ENCODE peak calls at places on chromosomes 16 and 17, in seven cellular contexts. One of them, this sample, is unnamed.

GRCh38 chr17:47190770-47191169 is 1.7 kb upstream of the CDC27 start:
- DNase-seq in EL: no peak
- DNase-seq in neuronal stem cell: no peak
- DNase-seq in G401: no peak
- DNase-seq in stimulated activated CD8-positive, alpha-beta memory T cell treated with anti-CD3 and anti-CD28 coated beads, Interleukin-12 subunit alpha, Interleukin-12 subunit beta, amount 100 ng/mL, for 1 hour: no peak
- DNase-seq in ascending aorta: no peak
- DNase-seq in non-pigmented ciliary epithelial cell: no peak
- DNase-seq in this sample: no peak

GRCh38 chr17:740240-741055 is 8.1 kb downstream of the TLCD3A start:
- DNase-seq in EL: no peak
- DNase-seq in neuronal stem cell: no peak
- DNase-seq in G401: no peak
- DNase-seq in stimulated activated CD8-positive, alpha-beta memory T cell treated with anti-CD3 and anti-CD28 coated beads, Interleukin-12 subunit alpha, Interleukin-12 subunit beta, amount 100 ng/mL, for 1 hour: no peak
- DNase-seq in ascending aorta: no peak
- DNase-seq in non-pigmented ciliary epithelial cell: no peak
- DNase-seq in this sample: peak

GRCh38 chr17:6475411-6475810 is 31.2 kb downstream of the PIMREG start:
- DNase-seq in EL: no peak
- DNase-seq in neuronal stem cell: no peak
- DNase-seq in G401: peak
- DNase-seq in stimulated activated CD8-positive, alpha-beta memory T cell treated with anti-CD3 and anti-CD28 coated beads, Interleukin-12 subunit alpha, Interleukin-12 subunit beta, amount 100 ng/mL, for 1 hour: no peak
- DNase-seq in ascending aorta: no peak
- DNase-seq in non-pigmented ciliary epithelial cell: no peak
- DNase-seq in this sample: no peak

GRCh38 chr17:48641541-48642058 is 15.4 kb upstream of the HOXB9 start:
- DNase-seq in EL: no peak
- DNase-seq in neuronal stem cell: no peak
- DNase-seq in G401: no peak
- DNase-seq in stimulated activated CD8-positive, alpha-beta memory T cell treated with anti-CD3 and anti-CD28 coated beads, Interleukin-12 subunit alpha, Interleukin-12 subunit beta, amount 100 ng/mL, for 1 hour: no peak
- DNase-seq in ascending aorta: no peak
- DNase-seq in non-pigmented ciliary epithelial cell: no peak
- DNase-seq in this sample: no peak

GRCh38 chr16:24499193-24499814 is 40.1 kb upstream of the RBBP6 start:
- DNase-seq in EL: peak
- DNase-seq in neuronal stem cell: peak
- DNase-seq in G401: no peak
- DNase-seq in stimulated activated CD8-positive, alpha-beta memory T cell treated with anti-CD3 and anti-CD28 coated beads, Interleukin-12 subunit alpha, Interleukin-12 subunit beta, amount 100 ng/mL, for 1 hour: no peak
- DNase-seq in ascending aorta: no peak
- DNase-seq in non-pigmented ciliary epithelial cell: no peak
- DNase-seq in this sample: no peak

GRCh38 chr16:87498324-87499188 is 5.7 kb upstream of the ZCCHC14 start:
- DNase-seq in EL: no peak
- DNase-seq in neuronal stem cell: no peak
- DNase-seq in G401: no peak
- DNase-seq in stimulated activated CD8-positive, alpha-beta memory T cell treated with anti-CD3 and anti-CD28 coated beads, Interleukin-12 subunit alpha, Interleukin-12 subunit beta, amount 100 ng/mL, for 1 hour: no peak
- DNase-seq in ascending aorta: no peak
- DNase-seq in non-pigmented ciliary epithelial cell: no peak
- DNase-seq in this sample: no peak

GRCh38 chr16:58684001-58684353 is 593 bp downstream of the SLC38A7 start:
- DNase-seq in EL: no peak
- DNase-seq in neuronal stem cell: no peak
- DNase-seq in G401: peak
- DNase-seq in stimulated activated CD8-positive, alpha-beta memory T cell treated with anti-CD3 and anti-CD28 coated beads, Interleukin-12 subunit alpha, Interleukin-12 subunit beta, amount 100 ng/mL, for 1 hour: no peak
- DNase-seq in ascending aorta: no peak
- DNase-seq in non-pigmented ciliary epithelial cell: no peak
- DNase-seq in this sample: no peak

GRCh38 chr17:40427002-40427491 is 9.4 kb upstream of the TOP2A start:
- DNase-seq in EL: no peak
- DNase-seq in neuronal stem cell: no peak
- DNase-seq in G401: no peak
- DNase-seq in stimulated activated CD8-positive, alpha-beta memory T cell treated with anti-CD3 and anti-CD28 coated beads, Interleukin-12 subunit alpha, Interleukin-12 subunit beta, amount 100 ng/mL, for 1 hour: no peak
- DNase-seq in ascending aorta: no peak
- DNase-seq in non-pigmented ciliary epithelial cell: no peak
- DNase-seq in this sample: no peak

GRCh38 chr17:73541111-73541510 is 103.1 kb downstream of the SDK2 start:
- DNase-seq in EL: no peak
- DNase-seq in neuronal stem cell: no peak
- DNase-seq in G401: no peak
- DNase-seq in stimulated activated CD8-positive, alpha-beta memory T cell treated with anti-CD3 and anti-CD28 coated beads, Interleukin-12 subunit alpha, Interleukin-12 subunit beta, amount 100 ng/mL, for 1 hour: no peak
- DNase-seq in ascending aorta: no peak
- DNase-seq in non-pigmented ciliary epithelial cell: no peak
- DNase-seq in this sample: no peak

GRCh38 chr17:57762375-57762916 is 17.3 kb upstream of the CCDC182 start:
- DNase-seq in EL: no peak
- DNase-seq in neuronal stem cell: peak
- DNase-seq in G401: no peak
- DNase-seq in stimulated activated CD8-positive, alpha-beta memory T cell treated with anti-CD3 and anti-CD28 coated beads, Interleukin-12 subunit alpha, Interleukin-12 subunit beta, amount 100 ng/mL, for 1 hour: no peak
- DNase-seq in ascending aorta: no peak
- DNase-seq in non-pigmented ciliary epithelial cell: no peak
- DNase-seq in this sample: no peak

GRCh38 chr16:81204794-81205680 is 33.5 kb upstream of the BCO1 start:
- DNase-seq in EL: peak
- DNase-seq in neuronal stem cell: peak
- DNase-seq in G401: peak
- DNase-seq in stimulated activated CD8-positive, alpha-beta memory T cell treated with anti-CD3 and anti-CD28 coated beads, Interleukin-12 subunit alpha, Interleukin-12 subunit beta, amount 100 ng/mL, for 1 hour: peak
- DNase-seq in ascending aorta: no peak
- DNase-seq in non-pigmented ciliary epithelial cell: peak
- DNase-seq in this sample: no peak

GRCh38 chr16:63714876-63715275 is 1407.0 kb downstream of the CDH11 start:
- DNase-seq in EL: no peak
- DNase-seq in neuronal stem cell: no peak
- DNase-seq in G401: no peak
- DNase-seq in stimulated activated CD8-positive, alpha-beta memory T cell treated with anti-CD3 and anti-CD28 coated beads, Interleukin-12 subunit alpha, Interleukin-12 subunit beta, amount 100 ng/mL, for 1 hour: no peak
- DNase-seq in ascending aorta: no peak
- DNase-seq in non-pigmented ciliary epithelial cell: no peak
- DNase-seq in this sample: no peak

GRCh38 chr16:31073823-31074072 is 292 bp downstream of the ZNF668 start:
- DNase-seq in EL: no peak
- DNase-seq in neuronal stem cell: peak
- DNase-seq in G401: no peak
- DNase-seq in stimulated activated CD8-positive, alpha-beta memory T cell treated with anti-CD3 and anti-CD28 coated beads, Interleukin-12 subunit alpha, Interleukin-12 subunit beta, amount 100 ng/mL, for 1 hour: no peak
- DNase-seq in ascending aorta: no peak
- DNase-seq in non-pigmented ciliary epithelial cell: no peak
- DNase-seq in this sample: no peak

GRCh38 chr16:20851601-20852000 is 45.3 kb downstream of the REXO5 start:
- DNase-seq in EL: peak
- DNase-seq in neuronal stem cell: no peak
- DNase-seq in G401: no peak
- DNase-seq in stimulated activated CD8-positive, alpha-beta memory T cell treated with anti-CD3 and anti-CD28 coated beads, Interleukin-12 subunit alpha, Interleukin-12 subunit beta, amount 100 ng/mL, for 1 hour: no peak
- DNase-seq in ascending aorta: peak
- DNase-seq in non-pigmented ciliary epithelial cell: peak
- DNase-seq in this sample: no peak

GRCh38 chr16:81817789-81818304 is 38.8 kb downstream of the PLCG2 start:
- DNase-seq in EL: no peak
- DNase-seq in neuronal stem cell: no peak
- DNase-seq in G401: no peak
- DNase-seq in stimulated activated CD8-positive, alpha-beta memory T cell treated with anti-CD3 and anti-CD28 coated beads, Interleukin-12 subunit alpha, Interleukin-12 subunit beta, amount 100 ng/mL, for 1 hour: no peak
- DNase-seq in ascending aorta: no peak
- DNase-seq in non-pigmented ciliary epithelial cell: no peak
- DNase-seq in this sample: no peak